ENCODE peak calls at places on chromosome 11, in six cellular contexts. One of them, this sample, is unnamed.

GRCh38 chr11:44559207-44559943 is 6.1 kb upstream of the CD82 start:
- DNase-seq in lower leg skin: no peak
- DNase-seq in iPS-NIHi11: peak; percentile 65
- DNase-seq in NCI-H1092: no peak
- DNase-seq in HS-27A: no peak
- DNase-seq in stimulated activated CD4-positive, alpha-beta T cell treated with anti-CD3 and anti-CD28 coated beads, Interleukin-4, amount 100 ng/mL, for 48 hours: no peak
- DNase-seq in this sample: no peak

GRCh38 chr11:6576471-6577373 is 26.7 kb downstream of the RRP8 start:
- DNase-seq in lower leg skin: no peak
- DNase-seq in iPS-NIHi11: no peak
- DNase-seq in NCI-H1092: peak; percentile 78
- DNase-seq in HS-27A: no peak
- DNase-seq in stimulated activated CD4-positive, alpha-beta T cell treated with anti-CD3 and anti-CD28 coated beads, Interleukin-4, amount 100 ng/mL, for 48 hours: no peak
- DNase-seq in this sample: no peak

GRCh38 chr11:43825217-43825816 is 55.3 kb upstream of the ALKBH3 start:
- DNase-seq in lower leg skin: no peak
- DNase-seq in iPS-NIHi11: peak; percentile 28
- DNase-seq in NCI-H1092: no peak
- DNase-seq in HS-27A: no peak
- DNase-seq in stimulated activated CD4-positive, alpha-beta T cell treated with anti-CD3 and anti-CD28 coated beads, Interleukin-4, amount 100 ng/mL, for 48 hours: no peak
- DNase-seq in this sample: no peak

GRCh38 chr11:63879598-63879997 is 37.4 kb downstream of the RCOR2 start:
- DNase-seq in lower leg skin: no peak
- DNase-seq in iPS-NIHi11: no peak
- DNase-seq in NCI-H1092: no peak
- DNase-seq in HS-27A: no peak
- DNase-seq in stimulated activated CD4-positive, alpha-beta T cell treated with anti-CD3 and anti-CD28 coated beads, Interleukin-4, amount 100 ng/mL, for 48 hours: no peak
- DNase-seq in this sample: no peak

GRCh38 chr11:36601145-36601544 is 3.1 kb upstream of the RAG2 start:
- DNase-seq in lower leg skin: no peak
- DNase-seq in iPS-NIHi11: no peak
- DNase-seq in NCI-H1092: no peak
- DNase-seq in HS-27A: no peak
- DNase-seq in stimulated activated CD4-positive, alpha-beta T cell treated with anti-CD3 and anti-CD28 coated beads, Interleukin-4, amount 100 ng/mL, for 48 hours: no peak
- DNase-seq in this sample: no peak

GRCh38 chr11:419248-420005 is 4.6 kb upstream of the SIGIRR start:
- DNase-seq in lower leg skin: no peak
- DNase-seq in iPS-NIHi11: no peak
- DNase-seq in NCI-H1092: no peak
- DNase-seq in HS-27A: no peak
- DNase-seq in stimulated activated CD4-positive, alpha-beta T cell treated with anti-CD3 and anti-CD28 coated beads, Interleukin-4, amount 100 ng/mL, for 48 hours: no peak
- DNase-seq in this sample: peak; percentile 50

GRCh38 chr11:102546427-102546826 is 15.9 kb upstream of the MMP7 start:
- DNase-seq in lower leg skin: no peak
- DNase-seq in iPS-NIHi11: no peak
- DNase-seq in NCI-H1092: no peak
- DNase-seq in HS-27A: no peak
- DNase-seq in stimulated activated CD4-positive, alpha-beta T cell treated with anti-CD3 and anti-CD28 coated beads, Interleukin-4, amount 100 ng/mL, for 48 hours: no peak
- DNase-seq in this sample: no peak

GRCh38 chr11:135074397-135074998 is 662.5 kb upstream of the B3GAT1 start:
- DNase-seq in lower leg skin: no peak
- DNase-seq in iPS-NIHi11: no peak
- DNase-seq in NCI-H1092: no peak
- DNase-seq in HS-27A: no peak
- DNase-seq in stimulated activated CD4-positive, alpha-beta T cell treated with anti-CD3 and anti-CD28 coated beads, Interleukin-4, amount 100 ng/mL, for 48 hours: no peak
- DNase-seq in this sample: no peak

GRCh38 chr11:77506857-77507256 is 33.0 kb upstream of the PAK1 start:
- DNase-seq in lower leg skin: no peak
- DNase-seq in iPS-NIHi11: no peak
- DNase-seq in NCI-H1092: no peak
- DNase-seq in HS-27A: peak; percentile 43
- DNase-seq in stimulated activated CD4-positive, alpha-beta T cell treated with anti-CD3 and anti-CD28 coated beads, Interleukin-4, amount 100 ng/mL, for 48 hours: no peak
- DNase-seq in this sample: no peak